ENCODE peak calls at places on chromosomes 7 and 10, in eight cellular contexts. O is mucosa of gallbladder; P is fibroblast of pulmonary artery; X is T1000; R is GF-D8; J is upper lobe of right lung; D is caudate nucleus; Y is activated effector memory CD4-positive, alpha-beta T cell treated with anti-CD3 and anti-CD28 coated beads, Interleukin-2, amount 50 U/mL, for 16 hours. W is an unnamed sample.

GRCh38 chr10:86963341-86963919 is 4.9 kb upstream of the ADIRF start:
- DNase-seq in Y (peak; percentile 53), J (no peak), D (no peak), R (no peak), O (no peak), X (no peak), P (no peak), W (no peak)

GRCh38 chr10:94208315-94208714 is 154.4 kb downstream of the NOC3L start:
- DNase-seq in D (no peak), R (no peak), P (no peak), Y (no peak), X (no peak), O (no peak), J (no peak), W (no peak)

GRCh38 chr10:113020838-113021237 is 70.8 kb downstream of the TCF7L2 start:
- DNase-seq in X (no peak), R (no peak), Y (no peak), P (peak; percentile 44), O (peak; percentile 29), D (no peak), J (no peak), W (no peak)

GRCh38 chr10:32413513-32413912 is 32.4 kb upstream of the CCDC7 start:
- DNase-seq in D (no peak), X (peak; percentile 5), J (no peak), O (no peak), R (no peak), P (peak; percentile 52), Y (peak; percentile 79), W (no peak)

GRCh38 chr7:141748401-141748800 is 10.2 kb downstream of the SSBP1 start:
- DNase-seq in R (no peak), Y (no peak), O (no peak), D (no peak), J (no peak), P (peak; percentile 10), X (no peak), W (no peak)

GRCh38 chr10:13922591-13922990 is 335.8 kb downstream of the PRPF18 start:
- DNase-seq in J (no peak), O (no peak), Y (no peak), D (no peak), P (peak; percentile 29), R (no peak), X (no peak), W (no peak)

GRCh38 chr7:41730668-41731067 is 27.8 kb upstream of the INHBA start:
- DNase-seq in O (no peak), P (no peak), Y (no peak), R (no peak), D (no peak), X (no peak), J (no peak), W (no peak)

GRCh38 chr7:106238830-106239229 is 46.0 kb downstream of the NAMPT start:
- DNase-seq in D (no peak), Y (no peak), P (no peak), X (no peak), O (no peak), J (no peak), R (no peak), W (no peak)

GRCh38 chr7:50937727-50938126 is 155.0 kb upstream of the GRB10 start:
- DNase-seq in J (no peak), X (no peak), P (no peak), D (no peak), Y (no peak), R (no peak), O (no peak), W (no peak)

GRCh38 chr10:32033171-32033570 is 23.1 kb downstream of the KIF5B start:
- DNase-seq in J (no peak), X (no peak), Y (no peak), P (no peak), D (no peak), O (no peak), R (no peak), W (no peak)

GRCh38 chr10:13158401-13158800 is 3.0 kb upstream of the MCM10 start:
- DNase-seq in P (no peak), X (no peak), D (no peak), Y (peak; percentile 66), R (no peak), J (no peak), O (no peak), W (no peak)

GRCh38 chr7:158492372-158492771 is 95.3 kb downstream of the PTPRN2 start:
- DNase-seq in D (peak; percentile 38), O (no peak), Y (no peak), X (no peak), P (no peak), J (no peak), R (no peak), W (no peak)

GRCh38 chr7:100691676-100692577 is 2.1 kb downstream of the GIGYF1 start:
- DNase-seq in D (peak; percentile 62), X (peak; percentile 38), P (peak; percentile 73), J (peak; percentile 88), O (peak; percentile 78), Y (peak; percentile 93), R (peak; percentile 48), W (peak; percentile 70)

GRCh38 chr10:133275683-133276092 is 980 bp downstream of the ADAM8 start:
- DNase-seq in P (no peak), X (peak; percentile 38), J (no peak), D (no peak), R (peak; percentile 21), O (no peak), Y (peak; percentile 81), W (no peak)

GRCh38 chr7:1532456-1533254 is 2.2 kb downstream of the MAFK start:
- DNase-seq in O (peak; percentile 89), D (no peak), J (peak; percentile 92), P (peak; percentile 94), R (peak; percentile 84), X (peak; percentile 58), Y (peak; percentile 87), W (peak; percentile 22)

GRCh38 chr10:89642193-89642592 is 2.8 kb downstream of the PANK1 start:
- DNase-seq in P (no peak), D (no peak), Y (no peak), O (no peak), R (no peak), X (no peak), J (no peak), W (no peak)

GRCh38 chr7:36742911-36743775 is 18.8 kb upstream of the AOAH start:
- DNase-seq in O (no peak), D (no peak), P (no peak), R (peak; percentile 31), X (no peak), J (no peak), Y (no peak), W (no peak)

GRCh38 chr10:29007748-29008610 is 280.9 kb upstream of the LYZL1 start:
- DNase-seq in R (no peak), Y (no peak), O (no peak), D (no peak), X (no peak), J (no peak), P (peak; percentile 14), W (no peak)

GRCh38 chr10:61000769-61001730 is 57.1 kb upstream of the RHOBTB1 start:
- DNase-seq in J (peak; percentile 65), X (no peak), P (peak; percentile 15), Y (no peak), R (no peak), O (no peak), D (no peak), W (no peak)

GRCh38 chr7:124791876-124792446 is 26.4 kb upstream of the GPR37 start:
- DNase-seq in Y (no peak), J (no peak), O (no peak), P (no peak), X (no peak), R (no peak), D (no peak), W (no peak)

GRCh38 chr7:63925626-63926460 is 72.8 kb upstream of the ZNF722 start:
- DNase-seq in X (peak; percentile 91), R (peak; percentile 91), P (peak; percentile 16), D (peak; percentile 87), Y (peak; percentile 95), J (peak; percentile 95), O (peak; percentile 96), W (peak; percentile 92)

GRCh38 chr10:119313645-119314044 is 106.3 kb downstream of the GRK5 start:
- DNase-seq in X (no peak), R (peak; percentile 82), O (no peak), Y (peak; percentile 72), P (no peak), J (no peak), D (no peak), W (no peak)